ENCODE peak calls at places on chromosome 9, in ten cellular contexts. One of them, this sample, is unnamed.

GRCh38 chr9:137445275-137445807 is 4.2 kb upstream of the ENTPD8 start:
- DNase-seq in omental fat pad: peak
- DNase-seq in lower leg skin: peak
- DNase-seq in natural killer cell: peak
- DNase-seq in fibroblast of mammary gland: peak
- DNase-seq in A549: peak
- DNase-seq in right atrium auricular region: peak
- DNase-seq in tibial nerve: peak
- DNase-seq in ovary: peak
- DNase-seq in AG09319: peak
- DNase-seq in this sample: peak

GRCh38 chr9:118575341-118576070 is 793.7 kb downstream of the BRINP1 start:
- DNase-seq in omental fat pad: no peak
- DNase-seq in ovary: no peak
- DNase-seq in right atrium auricular region: no peak
- DNase-seq in natural killer cell: no peak
- DNase-seq in tibial nerve: no peak
- DNase-seq in lower leg skin: no peak
- DNase-seq in A549: no peak
- DNase-seq in fibroblast of mammary gland: peak
- DNase-seq in AG09319: no peak
- DNase-seq in this sample: no peak

GRCh38 chr9:90061187-90061586 is 456.4 kb downstream of the GADD45G start:
- DNase-seq in natural killer cell: no peak
- DNase-seq in right atrium auricular region: no peak
- DNase-seq in A549: no peak
- DNase-seq in fibroblast of mammary gland: no peak
- DNase-seq in ovary: no peak
- DNase-seq in tibial nerve: no peak
- DNase-seq in lower leg skin: no peak
- DNase-seq in AG09319: no peak
- DNase-seq in omental fat pad: no peak
- DNase-seq in this sample: no peak

GRCh38 chr9:127055745-127056402 is 66.6 kb downstream of the ANGPTL2 start:
- DNase-seq in lower leg skin: no peak
- DNase-seq in natural killer cell: no peak
- DNase-seq in right atrium auricular region: no peak
- DNase-seq in ovary: no peak
- DNase-seq in A549: no peak
- DNase-seq in tibial nerve: no peak
- DNase-seq in fibroblast of mammary gland: no peak
- DNase-seq in omental fat pad: no peak
- DNase-seq in AG09319: no peak
- DNase-seq in this sample: no peak

GRCh38 chr9:74645007-74645639 is 148.0 kb downstream of the RORB start:
- DNase-seq in natural killer cell: no peak
- DNase-seq in A549: no peak
- DNase-seq in AG09319: no peak
- DNase-seq in right atrium auricular region: no peak
- DNase-seq in tibial nerve: peak
- DNase-seq in fibroblast of mammary gland: peak
- DNase-seq in omental fat pad: no peak
- DNase-seq in ovary: no peak
- DNase-seq in lower leg skin: no peak
- DNase-seq in this sample: no peak

GRCh38 chr9:109249615-109250014 is 71.2 kb downstream of the EPB41L4B start:
- DNase-seq in right atrium auricular region: no peak
- DNase-seq in fibroblast of mammary gland: no peak
- DNase-seq in lower leg skin: no peak
- DNase-seq in AG09319: no peak
- DNase-seq in ovary: no peak
- DNase-seq in A549: no peak
- DNase-seq in omental fat pad: no peak
- DNase-seq in natural killer cell: no peak
- DNase-seq in tibial nerve: no peak
- DNase-seq in this sample: no peak

GRCh38 chr9:133874061-133874638 is 118.0 kb downstream of the VAV2 start:
- DNase-seq in A549: peak
- DNase-seq in ovary: no peak
- DNase-seq in right atrium auricular region: no peak
- DNase-seq in fibroblast of mammary gland: peak
- DNase-seq in AG09319: no peak
- DNase-seq in tibial nerve: no peak
- DNase-seq in omental fat pad: no peak
- DNase-seq in lower leg skin: peak
- DNase-seq in natural killer cell: no peak
- DNase-seq in this sample: no peak

GRCh38 chr9:86354048-86354881 is at the start of gene TUT7:
- DNase-seq in lower leg skin: peak
- DNase-seq in AG09319: peak
- DNase-seq in ovary: peak
- DNase-seq in omental fat pad: peak
- DNase-seq in tibial nerve: peak
- DNase-seq in A549: peak
- DNase-seq in fibroblast of mammary gland: peak
- DNase-seq in right atrium auricular region: peak
- DNase-seq in natural killer cell: peak
- DNase-seq in this sample: peak

DNA sequence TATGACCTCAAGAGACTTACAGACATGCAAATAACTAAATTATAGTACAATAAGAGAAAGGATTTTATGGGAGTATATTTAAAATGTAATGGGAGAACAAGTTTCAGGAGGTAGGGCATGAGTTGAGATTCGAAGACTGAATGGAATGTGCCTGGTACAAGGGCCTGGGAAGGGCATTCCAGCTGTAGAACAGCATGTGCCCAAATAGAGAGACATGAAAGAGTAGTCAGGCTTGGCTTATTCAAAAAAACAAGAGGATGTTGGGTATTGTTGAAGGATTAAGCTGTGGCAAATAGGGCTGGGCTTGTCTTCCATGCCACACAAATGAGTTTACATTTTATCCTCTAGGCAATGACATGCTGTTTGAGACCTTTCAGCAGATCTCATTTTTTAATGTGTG is 86.9 kb downstream of the FOCAD start:
- DNase-seq in lower leg skin: no peak
- DNase-seq in natural killer cell: no peak
- DNase-seq in right atrium auricular region: no peak
- DNase-seq in AG09319: no peak
- DNase-seq in omental fat pad: no peak
- DNase-seq in fibroblast of mammary gland: no peak
- DNase-seq in ovary: no peak
- DNase-seq in tibial nerve: no peak
- DNase-seq in A549: no peak
- DNase-seq in this sample: no peak
- TF ChIP-seq CTCF in lower leg skin: no peak
- TF ChIP-seq CTCF in natural killer cell: no peak
- TF ChIP-seq CTCF in right atrium auricular region: no peak
- TF ChIP-seq CTCF in AG09319: no peak
- TF ChIP-seq CTCF in omental fat pad: no peak
- TF ChIP-seq CTCF in fibroblast of mammary gland: no peak
- TF ChIP-seq CTCF in ovary: no peak
- TF ChIP-seq CTCF in tibial nerve: no peak
- TF ChIP-seq CTCF in A549: no peak
- TF ChIP-seq CTCF in this sample: no peak

GRCh38 chr9:96417051-96417586 is 1.1 kb downstream of the ZNF367 start:
- DNase-seq in tibial nerve: peak
- DNase-seq in fibroblast of mammary gland: peak
- DNase-seq in omental fat pad: peak
- DNase-seq in natural killer cell: peak
- DNase-seq in AG09319: peak
- DNase-seq in lower leg skin: peak
- DNase-seq in ovary: peak
- DNase-seq in right atrium auricular region: peak
- DNase-seq in A549: peak
- DNase-seq in this sample: peak

GRCh38 chr9:96418920-96419690 is 935 bp upstream of the ZNF367 start:
- DNase-seq in A549: peak
- DNase-seq in AG09319: no peak
- DNase-seq in ovary: peak
- DNase-seq in tibial nerve: peak
- DNase-seq in lower leg skin: peak
- DNase-seq in natural killer cell: peak
- DNase-seq in right atrium auricular region: peak
- DNase-seq in omental fat pad: no peak
- DNase-seq in fibroblast of mammary gland: peak
- DNase-seq in this sample: peak

GRCh38 chr9:96417610-96418073 is 528 bp downstream of the ZNF367 start:
- DNase-seq in tibial nerve: no peak
- DNase-seq in natural killer cell: no peak
- DNase-seq in omental fat pad: no peak
- DNase-seq in ovary: peak
- DNase-seq in AG09319: no peak
- DNase-seq in right atrium auricular region: no peak
- DNase-seq in lower leg skin: no peak
- DNase-seq in A549: no peak
- DNase-seq in fibroblast of mammary gland: no peak
- DNase-seq in this sample: no peak

GRCh38 chr9:96419691-96419969 is 1.5 kb upstream of the ZNF367 start:
- DNase-seq in natural killer cell: no peak
- DNase-seq in ovary: no peak
- DNase-seq in AG09319: no peak
- DNase-seq in omental fat pad: no peak
- DNase-seq in lower leg skin: no peak
- DNase-seq in fibroblast of mammary gland: no peak
- DNase-seq in A549: no peak
- DNase-seq in right atrium auricular region: no peak
- DNase-seq in tibial nerve: no peak
- DNase-seq in this sample: no peak

DNA sequence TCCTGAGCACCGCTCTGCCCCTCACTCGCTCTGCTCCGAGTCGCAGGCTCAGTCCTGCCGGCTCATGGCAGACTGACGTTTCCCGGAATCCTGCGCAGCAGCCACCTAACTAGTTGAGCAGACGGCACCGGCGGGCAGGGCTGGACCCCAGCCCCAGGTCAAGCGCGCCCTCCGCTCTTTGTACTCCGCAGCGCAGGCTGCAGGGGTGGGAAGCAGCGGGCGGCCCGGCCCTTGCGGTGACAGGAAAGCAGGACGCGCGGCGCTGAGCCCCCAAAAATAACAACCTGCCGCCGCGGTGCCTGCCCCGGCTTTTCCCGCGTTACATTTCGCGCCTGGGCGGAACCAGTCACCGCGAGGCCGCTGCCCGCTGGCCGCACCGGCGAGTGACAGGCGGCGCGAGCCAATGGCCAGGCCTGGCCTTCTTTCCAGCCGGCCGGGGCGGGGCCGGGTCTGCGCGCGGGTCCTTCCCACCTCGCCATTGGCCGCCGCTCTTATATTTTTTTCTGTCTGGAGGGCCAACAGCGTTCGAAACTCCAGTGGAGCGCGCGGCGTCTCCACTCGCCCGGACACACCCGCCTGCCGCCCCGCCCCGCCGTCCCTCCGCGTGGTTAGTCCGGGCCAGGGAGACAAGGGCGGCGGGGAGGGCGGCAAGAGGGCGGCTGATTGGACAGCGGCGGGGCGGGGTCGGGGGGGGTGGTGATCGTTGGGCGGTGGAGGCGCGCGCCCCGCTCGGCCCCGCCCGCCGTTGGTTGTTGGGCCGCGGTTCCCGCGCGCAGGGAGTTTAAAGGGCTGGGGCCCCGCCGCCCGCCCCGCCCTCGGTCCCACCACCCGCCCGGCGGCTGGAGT is at the start of gene ZNF367:
- DNase-seq in lower leg skin: peak
- DNase-seq in omental fat pad: peak
- DNase-seq in fibroblast of mammary gland: peak
- DNase-seq in right atrium auricular region: peak
- DNase-seq in natural killer cell: peak
- DNase-seq in A549: peak
- DNase-seq in tibial nerve: peak
- DNase-seq in AG09319: peak
- DNase-seq in ovary: peak
- DNase-seq in this sample: peak
- TF ChIP-seq CTCF in lower leg skin: no peak
- TF ChIP-seq CTCF in omental fat pad: no peak
- TF ChIP-seq CTCF in fibroblast of mammary gland: no peak
- TF ChIP-seq CTCF in right atrium auricular region: no peak
- TF ChIP-seq CTCF in natural killer cell: no peak
- TF ChIP-seq CTCF in A549: no peak
- TF ChIP-seq CTCF in tibial nerve: no peak
- TF ChIP-seq CTCF in AG09319: no peak
- TF ChIP-seq CTCF in ovary: no peak
- TF ChIP-seq CTCF in this sample: no peak

GRCh38 chr9:892123-892522 is 50.6 kb downstream of the DMRT1 start:
- DNase-seq in tibial nerve: no peak
- DNase-seq in fibroblast of mammary gland: no peak
- DNase-seq in ovary: no peak
- DNase-seq in A549: no peak
- DNase-seq in omental fat pad: no peak
- DNase-seq in AG09319: no peak
- DNase-seq in natural killer cell: no peak
- DNase-seq in lower leg skin: no peak
- DNase-seq in right atrium auricular region: no peak
- DNase-seq in this sample: no peak
- TF ChIP-seq CTCF in tibial nerve: no peak
- TF ChIP-seq CTCF in fibroblast of mammary gland: no peak
- TF ChIP-seq CTCF in ovary: no peak
- TF ChIP-seq CTCF in A549: no peak
- TF ChIP-seq CTCF in omental fat pad: no peak
- TF ChIP-seq CTCF in AG09319: no peak
- TF ChIP-seq CTCF in natural killer cell: no peak
- TF ChIP-seq CTCF in lower leg skin: no peak
- TF ChIP-seq CTCF in right atrium auricular region: no peak
- TF ChIP-seq CTCF in this sample: no peak

GRCh38 chr9:135890896-135891631 is 16.3 kb downstream of the CAMSAP1 start:
- DNase-seq in fibroblast of mammary gland: no peak
- DNase-seq in natural killer cell: no peak
- DNase-seq in lower leg skin: no peak
- DNase-seq in right atrium auricular region: no peak
- DNase-seq in omental fat pad: no peak
- DNase-seq in A549: no peak
- DNase-seq in AG09319: no peak
- DNase-seq in tibial nerve: no peak
- DNase-seq in ovary: no peak
- DNase-seq in this sample: no peak

GRCh38 chr9:135895202-135895848 is 12.0 kb downstream of the CAMSAP1 start:
- DNase-seq in AG09319: no peak
- DNase-seq in natural killer cell: no peak
- DNase-seq in omental fat pad: no peak
- DNase-seq in fibroblast of mammary gland: no peak
- DNase-seq in A549: no peak
- DNase-seq in ovary: no peak
- DNase-seq in tibial nerve: no peak
- DNase-seq in right atrium auricular region: no peak
- DNase-seq in lower leg skin: no peak
- DNase-seq in this sample: no peak

GRCh38 chr9:135896205-135896604 is 11.1 kb downstream of the CAMSAP1 start:
- DNase-seq in natural killer cell: no peak
- DNase-seq in ovary: no peak
- DNase-seq in A549: no peak
- DNase-seq in omental fat pad: no peak
- DNase-seq in lower leg skin: no peak
- DNase-seq in AG09319: no peak
- DNase-seq in right atrium auricular region: no peak
- DNase-seq in tibial nerve: no peak
- DNase-seq in fibroblast of mammary gland: no peak
- DNase-seq in this sample: no peak

GRCh38 chr9:135890190-135890861 is 17.0 kb downstream of the CAMSAP1 start:
- DNase-seq in omental fat pad: no peak
- DNase-seq in natural killer cell: no peak
- DNase-seq in fibroblast of mammary gland: no peak
- DNase-seq in tibial nerve: no peak
- DNase-seq in lower leg skin: no peak
- DNase-seq in right atrium auricular region: no peak
- DNase-seq in A549: no peak
- DNase-seq in AG09319: no peak
- DNase-seq in ovary: no peak
- DNase-seq in this sample: no peak

GRCh38 chr9:135893104-135893503 is 14.2 kb downstream of the CAMSAP1 start:
- DNase-seq in ovary: no peak
- DNase-seq in natural killer cell: no peak
- DNase-seq in tibial nerve: no peak
- DNase-seq in omental fat pad: no peak
- DNase-seq in fibroblast of mammary gland: no peak
- DNase-seq in right atrium auricular region: no peak
- DNase-seq in A549: no peak
- DNase-seq in lower leg skin: no peak
- DNase-seq in AG09319: no peak
- DNase-seq in this sample: no peak
- TF ChIP-seq CTCF in ovary: no peak
- TF ChIP-seq CTCF in natural killer cell: no peak
- TF ChIP-seq CTCF in tibial nerve: no peak
- TF ChIP-seq CTCF in omental fat pad: no peak
- TF ChIP-seq CTCF in fibroblast of mammary gland: no peak
- TF ChIP-seq CTCF in right atrium auricular region: no peak
- TF ChIP-seq CTCF in A549: no peak
- TF ChIP-seq CTCF in lower leg skin: no peak
- TF ChIP-seq CTCF in AG09319: no peak
- TF ChIP-seq CTCF in this sample: no peak